ENCODE peak calls at places on chromosomes 5 and 9, in nine cellular contexts. J is pancreas, F is fibroblast of villous mesenchyme, C is cardiac muscle cell, G is AG10803, K is spleen, Z is GM20000, W is Calu3, E is MM.1S. U is an unnamed sample.

GRCh38 chr5:37272564-37272963 is 23.4 kb upstream of the CPLANE1 start:
- DNase-seq in G (peak; percentile 77), K (no peak), F (peak; percentile 7), W (peak; percentile 88), C (no peak), Z (no peak), E (no peak), J (no peak), U (no peak)

GRCh38 chr9:114969269-114969668 is 38.9 kb upstream of the TNFSF8 start:
- DNase-seq in W (no peak), G (no peak), E (no peak), Z (no peak), J (no peak), K (no peak), C (no peak), F (no peak), U (no peak)

GRCh38 chr9:17906204-17906840 is 327.5 kb downstream of the SH3GL2 start:
- DNase-seq in Z (peak; percentile 10), E (no peak), J (peak; percentile 49), C (peak; percentile 35), G (no peak), W (no peak), K (no peak), F (no peak), U (no peak)

GRCh38 chr5:36373527-36374086 is 71.9 kb upstream of the RANBP3L start:
- DNase-seq in W (peak; percentile 30), E (no peak), Z (no peak), J (no peak), C (no peak), K (no peak), G (peak; percentile 89), F (peak; percentile 89), U (no peak)

GRCh38 chr9:1083325-1083913 is 33.3 kb downstream of the DMRT2 start:
- DNase-seq in C (peak; percentile 45), E (no peak), F (no peak), Z (no peak), K (no peak), J (no peak), G (peak; percentile 12), W (no peak), U (no peak)

GRCh38 chr5:138663561-138663960 is 88.4 kb upstream of the HSPA9 start:
- DNase-seq in W (no peak), C (no peak), J (no peak), F (no peak), K (no peak), E (no peak), G (no peak), Z (no peak), U (no peak)

GRCh38 chr5:51226420-51226735 is 156.9 kb upstream of the ISL1 start:
- DNase-seq in Z (no peak), E (no peak), J (no peak), K (no peak), F (no peak), C (peak; percentile 80), W (peak; percentile 74), G (no peak), U (no peak)

GRCh38 chr5:88813244-88813643 is 69.7 kb downstream of the MEF2C start:
- DNase-seq in F (no peak), K (no peak), J (no peak), E (peak; percentile 16), C (no peak), W (no peak), G (no peak), Z (no peak), U (no peak)

GRCh38 chr5:130168211-130168610 is 263.9 kb downstream of the CHSY3 start:
- DNase-seq in K (no peak), E (no peak), C (no peak), G (no peak), Z (no peak), W (no peak), F (peak; percentile 9), J (no peak), U (no peak)

GRCh38 chr9:114721491-114722362 is 39.7 kb upstream of the TEX48 start:
- DNase-seq in W (peak; percentile 33), F (peak; percentile 77), C (no peak), Z (no peak), E (no peak), K (no peak), G (peak; percentile 82), J (no peak), U (no peak)

GRCh38 chr5:150498501-150498900 is 9.4 kb upstream of the NDST1 start:
- DNase-seq in J (no peak), F (no peak), C (no peak), K (no peak), Z (no peak), W (no peak), E (no peak), G (no peak), U (no peak)

GRCh38 chr9:81596671-81597426 is 92.5 kb downstream of the TLE1 start:
- DNase-seq in W (no peak), J (no peak), Z (no peak), F (peak; percentile 37), E (no peak), G (no peak), C (peak; percentile 25), K (no peak), U (no peak)

GRCh38 chr5:108924457-108924961 is 176.8 kb downstream of the FER start:
- DNase-seq in W (no peak), K (no peak), F (no peak), J (no peak), G (no peak), E (peak; percentile 78), Z (no peak), C (no peak), U (no peak)

GRCh38 chr5:108917596-108917995 is 169.9 kb downstream of the FER start:
- DNase-seq in Z (no peak), F (no peak), K (no peak), J (no peak), W (peak; percentile 32), G (no peak), C (no peak), E (no peak), U (no peak)

GRCh38 chr5:108925073-108925472 is 177.4 kb downstream of the FER start:
- DNase-seq in K (no peak), E (peak; percentile 25), G (no peak), F (no peak), Z (no peak), W (no peak), C (no peak), J (no peak), U (no peak)

GRCh38 chr5:108919591-108920326 is 172.1 kb downstream of the FER start:
- DNase-seq in K (no peak), E (peak; percentile 35), F (peak; percentile 11), J (no peak), Z (peak; percentile 6), G (no peak), W (no peak), C (no peak), U (no peak)
- TF ChIP-seq CTCF in K (no peak), E (peak; percentile 37), F (no peak), J (peak; percentile 13), Z (peak; percentile 15), G (peak; percentile 18), W (no peak), C (peak; percentile 20), U (no peak)

GRCh38 chr5:25301836-25302235 is 657.1 kb upstream of the CDH10 start:
- DNase-seq in Z (no peak), G (no peak), E (no peak), F (no peak), J (no peak), W (no peak), K (no peak), C (no peak), U (no peak)
- TF ChIP-seq CTCF in Z (no peak), G (no peak), E (no peak), F (no peak), J (no peak), W (no peak), K (no peak), C (no peak), U (no peak)

DNA sequence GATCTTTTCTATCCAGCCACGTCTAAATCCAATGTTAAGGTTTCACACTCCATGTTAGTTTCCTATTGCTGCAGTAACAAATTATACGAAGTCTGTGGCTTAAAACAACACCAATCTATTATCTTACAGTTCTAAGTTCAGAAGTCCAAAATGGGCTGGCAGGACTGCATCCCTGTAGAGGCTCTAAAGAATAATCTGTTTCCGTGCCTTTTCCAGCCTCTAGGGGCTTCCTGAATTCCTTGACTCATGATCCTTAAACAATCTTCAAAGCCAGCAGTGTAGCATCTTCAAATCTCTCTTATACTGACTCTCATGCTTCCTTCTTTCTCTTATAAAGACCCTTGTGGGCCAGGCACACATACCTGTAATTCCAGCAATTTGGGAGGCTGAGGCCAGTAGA is 6.8 kb downstream of the PLGRKT start:
- DNase-seq in J (no peak), C (no peak), W (no peak), G (no peak), E (no peak), K (no peak), F (no peak), Z (no peak), U (no peak)
- TF ChIP-seq CTCF in J (no peak), C (peak; percentile 4), W (no peak), G (no peak), E (no peak), K (no peak), F (no peak), Z (no peak), U (no peak)

GRCh38 chr5:167699434-167699833 is 592.0 kb upstream of the WWC1 start:
- DNase-seq in E (no peak), W (peak; percentile 79), G (peak; percentile 100), F (peak; percentile 89), C (peak; percentile 74), J (no peak), K (no peak), Z (no peak), U (no peak)

GRCh38 chr5:167702014-167702413 is 589.4 kb upstream of the WWC1 start:
- DNase-seq in E (no peak), C (no peak), J (no peak), K (no peak), G (no peak), F (no peak), W (no peak), Z (no peak), U (no peak)

GRCh38 chr5:167701103-167701502 is 590.3 kb upstream of the WWC1 start:
- DNase-seq in Z (no peak), W (no peak), E (no peak), K (no peak), J (no peak), C (no peak), F (no peak), G (no peak), U (no peak)

GRCh38 chr5:167694562-167694961 is 596.9 kb upstream of the WWC1 start:
- DNase-seq in F (no peak), Z (no peak), J (no peak), E (peak; percentile 17), G (no peak), W (no peak), C (no peak), K (no peak), U (no peak)

DNA sequence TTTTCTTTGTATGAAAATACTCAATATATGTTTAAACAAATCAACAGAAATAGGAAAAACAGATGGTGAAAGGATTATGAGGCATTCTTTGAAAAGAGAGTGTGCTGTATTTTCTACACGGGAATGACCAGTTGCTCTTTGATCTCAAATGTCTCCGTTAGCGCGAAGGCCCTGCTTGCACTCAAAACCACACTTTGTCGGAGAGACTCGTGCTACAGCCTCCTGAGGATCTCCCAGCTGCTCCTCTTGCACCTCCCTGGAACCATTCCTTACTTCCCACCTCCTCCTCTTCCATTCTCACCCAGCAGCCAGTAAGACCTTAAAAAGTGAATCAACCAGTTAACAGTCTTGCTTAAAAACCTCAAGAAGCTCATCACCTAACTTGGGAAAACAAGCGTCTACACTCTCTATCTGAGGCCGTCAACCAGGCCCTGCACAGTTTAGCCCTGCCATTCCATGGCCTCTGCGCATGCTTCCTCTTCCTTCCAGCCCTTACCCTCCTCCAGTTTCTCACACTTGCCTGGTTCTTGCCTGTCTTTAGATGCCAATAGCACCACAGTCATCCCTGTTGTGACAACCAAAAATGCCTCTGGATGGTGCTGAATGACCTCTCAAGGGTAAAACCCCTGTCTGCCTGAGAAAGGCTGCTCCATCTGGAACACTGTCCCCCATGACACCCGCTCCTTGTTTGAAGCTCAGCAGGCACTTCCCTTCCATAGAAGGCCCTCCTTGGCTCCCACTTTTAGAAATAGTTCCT is 594.7 kb upstream of the WWC1 start:
- DNase-seq in Z (no peak), J (no peak), F (no peak), K (no peak), E (no peak), C (no peak), W (no peak), G (no peak), U (no peak)
- TF ChIP-seq CTCF in Z (no peak), J (no peak), F (no peak), K (no peak), E (no peak), C (no peak), W (no peak), G (no peak), U (no peak)

U was measured in activated CD8-positive, alpha-beta T cell treated with anti-CD3 and anti-CD28 coated beads for 36 hours.